ENCODE peak calls at places on chromosome 12, in six cellular contexts. One of them, this sample, is unnamed.

GRCh38 chr12:65585648-65586420 is 238.4 kb upstream of the HMGA2 start:
- DNase-seq in HCT116: no peak
- DNase-seq in lower leg skin: no peak
- DNase-seq in WTC11: no peak
- DNase-seq in cardiac muscle cell: no peak
- DNase-seq in fibroblast of pulmonary artery: no peak
- DNase-seq in this sample: no peak

GRCh38 chr12:64457036-64457435 is 5.1 kb downstream of the TBK1 start:
- DNase-seq in cardiac muscle cell: no peak
- DNase-seq in fibroblast of pulmonary artery: peak
- DNase-seq in WTC11: no peak
- DNase-seq in HCT116: no peak
- DNase-seq in lower leg skin: no peak
- DNase-seq in this sample: no peak

GRCh38 chr12:111413442-111414086 is 7.8 kb downstream of the SH2B3 start:
- DNase-seq in WTC11: no peak
- DNase-seq in HCT116: no peak
- DNase-seq in cardiac muscle cell: no peak
- DNase-seq in fibroblast of pulmonary artery: peak
- DNase-seq in lower leg skin: no peak
- DNase-seq in this sample: no peak

GRCh38 chr12:105237671-105238070 is 1.7 kb upstream of the APPL2 start:
- DNase-seq in lower leg skin: no peak
- DNase-seq in fibroblast of pulmonary artery: no peak
- DNase-seq in WTC11: no peak
- DNase-seq in cardiac muscle cell: no peak
- DNase-seq in HCT116: no peak
- DNase-seq in this sample: no peak

GRCh38 chr12:62720661-62721330 is 214.2 kb downstream of the PPM1H start:
- DNase-seq in fibroblast of pulmonary artery: peak
- DNase-seq in HCT116: no peak
- DNase-seq in lower leg skin: no peak
- DNase-seq in WTC11: no peak
- DNase-seq in cardiac muscle cell: no peak
- DNase-seq in this sample: no peak

GRCh38 chr12:70637286-70637685 is at the start of gene PTPRB:
- DNase-seq in WTC11: no peak
- DNase-seq in cardiac muscle cell: no peak
- DNase-seq in HCT116: no peak
- DNase-seq in lower leg skin: no peak
- DNase-seq in fibroblast of pulmonary artery: peak
- DNase-seq in this sample: no peak

GRCh38 chr12:63206908-63207307 is 55.9 kb upstream of the AVPR1A start:
- DNase-seq in cardiac muscle cell: no peak
- DNase-seq in WTC11: no peak
- DNase-seq in fibroblast of pulmonary artery: no peak
- DNase-seq in HCT116: no peak
- DNase-seq in lower leg skin: no peak
- DNase-seq in this sample: no peak

GRCh38 chr12:11885261-11886038 is 185.3 kb upstream of the BCL2L14 start:
- DNase-seq in WTC11: no peak
- DNase-seq in HCT116: no peak
- DNase-seq in fibroblast of pulmonary artery: peak
- DNase-seq in cardiac muscle cell: peak
- DNase-seq in lower leg skin: no peak
- DNase-seq in this sample: no peak

GRCh38 chr12:92096346-92097136 is 49.1 kb downstream of the BTG1 start:
- DNase-seq in HCT116: no peak
- DNase-seq in fibroblast of pulmonary artery: no peak
- DNase-seq in lower leg skin: no peak
- DNase-seq in cardiac muscle cell: no peak
- DNase-seq in WTC11: no peak
- DNase-seq in this sample: no peak

GRCh38 chr12:130555628-130556485 is 160.2 kb downstream of the RIMBP2 start:
- DNase-seq in WTC11: no peak
- DNase-seq in HCT116: no peak
- DNase-seq in fibroblast of pulmonary artery: no peak
- DNase-seq in cardiac muscle cell: no peak
- DNase-seq in lower leg skin: peak
- DNase-seq in this sample: no peak

GRCh38 chr12:108720757-108721514 is 10.4 kb downstream of the CORO1C start:
- DNase-seq in WTC11: no peak
- DNase-seq in cardiac muscle cell: no peak
- DNase-seq in HCT116: no peak
- DNase-seq in fibroblast of pulmonary artery: peak
- DNase-seq in lower leg skin: no peak
- DNase-seq in this sample: no peak

GRCh38 chr12:116945901-116946550 is 35.3 kb downstream of the FBXW8 start:
- DNase-seq in WTC11: no peak
- DNase-seq in fibroblast of pulmonary artery: no peak
- DNase-seq in cardiac muscle cell: no peak
- DNase-seq in lower leg skin: no peak
- DNase-seq in HCT116: no peak
- DNase-seq in this sample: no peak
- TF ChIP-seq CTCF in WTC11: no peak
- TF ChIP-seq CTCF in fibroblast of pulmonary artery: no peak
- TF ChIP-seq CTCF in cardiac muscle cell: no peak
- TF ChIP-seq CTCF in lower leg skin: no peak
- TF ChIP-seq CTCF in HCT116: no peak
- TF ChIP-seq CTCF in this sample: no peak

DNA sequence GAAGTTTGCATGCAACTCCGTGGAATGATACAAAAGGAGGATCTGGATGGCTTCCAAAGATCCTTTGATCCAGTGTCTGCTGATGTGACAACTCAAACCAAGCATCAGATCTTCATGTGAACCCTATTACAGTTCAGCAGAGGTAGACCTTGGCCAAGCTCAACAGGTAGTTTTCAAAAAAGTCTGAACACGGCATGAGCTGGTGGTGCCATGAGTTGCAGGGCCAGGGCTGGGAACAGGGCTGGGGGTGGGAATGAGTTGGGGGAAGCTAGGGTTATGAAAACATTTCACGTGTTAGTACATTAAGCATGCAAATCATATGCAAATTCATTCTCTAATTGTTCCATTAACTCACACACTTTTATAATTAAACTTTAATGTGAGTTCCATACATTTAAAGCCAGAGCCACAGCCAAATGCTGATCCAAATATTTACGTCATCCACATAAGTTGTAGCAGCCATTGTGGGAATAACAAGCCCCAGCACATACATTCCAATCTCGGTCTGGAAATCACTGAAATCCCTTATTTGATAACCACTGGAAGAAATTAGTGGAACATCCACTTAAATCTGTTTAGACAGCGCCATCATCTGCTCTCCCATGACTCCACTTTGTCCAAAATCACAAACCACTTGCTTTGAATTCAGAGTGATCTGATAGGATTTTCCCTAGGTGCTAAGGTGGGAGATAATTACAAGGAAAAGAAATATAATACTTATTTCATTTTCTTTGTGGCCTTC is 158.5 kb downstream of the APAF1 start:
- DNase-seq in HCT116: peak
- DNase-seq in WTC11: no peak
- DNase-seq in lower leg skin: no peak
- DNase-seq in cardiac muscle cell: no peak
- DNase-seq in fibroblast of pulmonary artery: no peak
- DNase-seq in this sample: no peak
- TF ChIP-seq CTCF in HCT116: no peak
- TF ChIP-seq CTCF in WTC11: no peak
- TF ChIP-seq CTCF in lower leg skin: no peak
- TF ChIP-seq CTCF in cardiac muscle cell: no peak
- TF ChIP-seq CTCF in fibroblast of pulmonary artery: no peak
- TF ChIP-seq CTCF in this sample: no peak

GRCh38 chr12:123152823-123153222 is 1.9 kb upstream of the PITPNM2 start:
- DNase-seq in WTC11: no peak
- DNase-seq in fibroblast of pulmonary artery: no peak
- DNase-seq in cardiac muscle cell: no peak
- DNase-seq in HCT116: no peak
- DNase-seq in lower leg skin: peak
- DNase-seq in this sample: no peak

GRCh38 chr12:123149828-123150272 is 1.0 kb downstream of the PITPNM2 start:
- DNase-seq in fibroblast of pulmonary artery: no peak
- DNase-seq in WTC11: no peak
- DNase-seq in cardiac muscle cell: peak
- DNase-seq in lower leg skin: peak
- DNase-seq in HCT116: no peak
- DNase-seq in this sample: no peak

GRCh38 chr12:123150804-123151678 is at the start of gene PITPNM2:
- DNase-seq in WTC11: peak
- DNase-seq in fibroblast of pulmonary artery: peak
- DNase-seq in HCT116: no peak
- DNase-seq in lower leg skin: peak
- DNase-seq in cardiac muscle cell: peak
- DNase-seq in this sample: no peak

GRCh38 chr12:123150273-123150803 is 552 bp downstream of the PITPNM2 start:
- DNase-seq in lower leg skin: peak
- DNase-seq in cardiac muscle cell: no peak
- DNase-seq in fibroblast of pulmonary artery: no peak
- DNase-seq in WTC11: peak
- DNase-seq in HCT116: no peak
- DNase-seq in this sample: no peak

DNA sequence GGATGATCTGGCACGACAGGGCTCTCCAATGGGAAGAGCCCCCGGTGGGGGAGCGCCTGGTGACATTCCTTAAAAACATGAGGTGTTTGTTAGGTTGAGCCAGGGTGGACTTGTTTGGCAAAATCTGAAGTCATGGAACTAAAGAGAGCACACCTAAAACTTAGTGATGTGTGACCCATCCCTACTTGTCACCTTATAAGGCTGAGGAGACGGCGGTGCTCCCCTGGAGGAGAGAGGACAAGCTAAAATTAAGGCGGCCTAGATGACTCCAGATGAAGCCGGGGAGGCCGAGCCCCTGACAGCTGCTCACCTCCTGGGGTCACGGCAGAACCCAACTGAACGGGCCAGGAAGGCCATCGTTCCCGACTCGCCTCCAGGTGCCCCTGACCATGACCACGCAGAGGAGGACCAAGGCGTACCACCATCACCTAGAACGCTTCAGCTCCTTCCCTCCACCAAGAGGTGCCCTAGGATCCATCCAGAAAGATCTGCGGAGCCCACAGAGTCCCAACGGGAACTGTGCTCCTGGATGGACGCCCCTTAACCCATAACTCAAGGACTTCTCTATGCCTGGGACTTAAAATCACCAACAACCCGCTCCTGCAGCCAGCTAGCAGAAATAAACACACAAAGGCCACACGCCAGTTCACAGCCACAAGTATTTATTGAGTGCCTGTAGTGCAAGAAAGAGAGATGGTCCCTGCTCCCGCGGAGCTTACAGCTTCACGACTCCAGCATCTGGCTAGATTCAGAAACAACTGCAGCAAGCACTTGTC is 977 bp upstream of the PITPNM2 start:
- DNase-seq in lower leg skin: peak
- DNase-seq in WTC11: no peak
- DNase-seq in cardiac muscle cell: peak
- DNase-seq in HCT116: no peak
- DNase-seq in fibroblast of pulmonary artery: no peak
- DNase-seq in this sample: no peak
- TF ChIP-seq CTCF in lower leg skin: no peak
- TF ChIP-seq CTCF in WTC11: no peak
- TF ChIP-seq CTCF in cardiac muscle cell: no peak
- TF ChIP-seq CTCF in HCT116: no peak
- TF ChIP-seq CTCF in fibroblast of pulmonary artery: no peak
- TF ChIP-seq CTCF in this sample: no peak

GRCh38 chr12:124509300-124509675 is 58.1 kb downstream of the NCOR2 start:
- DNase-seq in cardiac muscle cell: no peak
- DNase-seq in lower leg skin: no peak
- DNase-seq in HCT116: no peak
- DNase-seq in WTC11: no peak
- DNase-seq in fibroblast of pulmonary artery: no peak
- DNase-seq in this sample: no peak

GRCh38 chr12:124506832-124507153 is 60.6 kb downstream of the NCOR2 start:
- DNase-seq in HCT116: no peak
- DNase-seq in fibroblast of pulmonary artery: no peak
- DNase-seq in WTC11: no peak
- DNase-seq in lower leg skin: no peak
- DNase-seq in cardiac muscle cell: no peak
- DNase-seq in this sample: no peak

GRCh38 chr12:124507188-124508109 is 60.0 kb downstream of the NCOR2 start:
- DNase-seq in WTC11: no peak
- DNase-seq in cardiac muscle cell: no peak
- DNase-seq in HCT116: no peak
- DNase-seq in lower leg skin: no peak
- DNase-seq in fibroblast of pulmonary artery: peak
- DNase-seq in this sample: no peak

GRCh38 chr12:124509676-124510300 is 57.6 kb downstream of the NCOR2 start:
- DNase-seq in fibroblast of pulmonary artery: peak
- DNase-seq in HCT116: no peak
- DNase-seq in cardiac muscle cell: peak
- DNase-seq in lower leg skin: peak
- DNase-seq in WTC11: peak
- DNase-seq in this sample: no peak

GRCh38 chr12:124508323-124509096 is 58.9 kb downstream of the NCOR2 start:
- DNase-seq in cardiac muscle cell: no peak
- DNase-seq in WTC11: no peak
- DNase-seq in HCT116: no peak
- DNase-seq in lower leg skin: no peak
- DNase-seq in fibroblast of pulmonary artery: no peak
- DNase-seq in this sample: no peak
- TF ChIP-seq CTCF in cardiac muscle cell: no peak
- TF ChIP-seq CTCF in WTC11: no peak
- TF ChIP-seq CTCF in HCT116: no peak
- TF ChIP-seq CTCF in lower leg skin: no peak
- TF ChIP-seq CTCF in fibroblast of pulmonary artery: no peak
- TF ChIP-seq CTCF in this sample: no peak

GRCh38 chr12:96070670-96071279 is 35.4 kb upstream of the LTA4H start:
- DNase-seq in lower leg skin: peak
- DNase-seq in cardiac muscle cell: peak
- DNase-seq in HCT116: no peak
- DNase-seq in WTC11: peak
- DNase-seq in fibroblast of pulmonary artery: peak
- DNase-seq in this sample: no peak
- TF ChIP-seq CTCF in lower leg skin: no peak
- TF ChIP-seq CTCF in cardiac muscle cell: peak
- TF ChIP-seq CTCF in HCT116: no peak
- TF ChIP-seq CTCF in WTC11: no peak
- TF ChIP-seq CTCF in fibroblast of pulmonary artery: peak
- TF ChIP-seq CTCF in this sample: peak

GRCh38 chr12:93959657-93960056 is 188.7 kb upstream of the PLXNC1 start:
- DNase-seq in HCT116: no peak
- DNase-seq in WTC11: no peak
- DNase-seq in lower leg skin: no peak
- DNase-seq in fibroblast of pulmonary artery: no peak
- DNase-seq in cardiac muscle cell: no peak
- DNase-seq in this sample: no peak

GRCh38 chr12:93957180-93957579 is 191.2 kb upstream of the PLXNC1 start:
- DNase-seq in WTC11: no peak
- DNase-seq in cardiac muscle cell: no peak
- DNase-seq in fibroblast of pulmonary artery: no peak
- DNase-seq in HCT116: no peak
- DNase-seq in lower leg skin: no peak
- DNase-seq in this sample: no peak

GRCh38 chr12:93960521-93960920 is 187.9 kb upstream of the PLXNC1 start:
- DNase-seq in fibroblast of pulmonary artery: no peak
- DNase-seq in lower leg skin: no peak
- DNase-seq in cardiac muscle cell: no peak
- DNase-seq in WTC11: no peak
- DNase-seq in HCT116: no peak
- DNase-seq in this sample: no peak

GRCh38 chr12:93956551-93956950 is 191.8 kb upstream of the PLXNC1 start:
- DNase-seq in fibroblast of pulmonary artery: no peak
- DNase-seq in WTC11: no peak
- DNase-seq in cardiac muscle cell: no peak
- DNase-seq in HCT116: no peak
- DNase-seq in lower leg skin: no peak
- DNase-seq in this sample: no peak

GRCh38 chr12:93957870-93958269 is 190.5 kb upstream of the PLXNC1 start:
- DNase-seq in WTC11: no peak
- DNase-seq in HCT116: no peak
- DNase-seq in cardiac muscle cell: no peak
- DNase-seq in lower leg skin: no peak
- DNase-seq in fibroblast of pulmonary artery: no peak
- DNase-seq in this sample: no peak
- TF ChIP-seq CTCF in WTC11: no peak
- TF ChIP-seq CTCF in HCT116: no peak
- TF ChIP-seq CTCF in cardiac muscle cell: no peak
- TF ChIP-seq CTCF in lower leg skin: no peak
- TF ChIP-seq CTCF in fibroblast of pulmonary artery: no peak
- TF ChIP-seq CTCF in this sample: no peak

This sample was measured in type B pancreatic cell.